ENCODE peak calls at places on chromosomes 3 and 15, in six cellular contexts. One of them, this sample, is unnamed. For H3K36me3, the result is how much of the 10 kb centered on the place peaks cover.

GRCh38 chr15:70762469-70763119 is 764 bp downstream of the UACA start:
- DNase-seq in cardiac muscle cell: peak
- DNase-seq in brain microvascular endothelial cell: peak
- DNase-seq in tibial artery: peak
- DNase-seq in adrenal gland: peak
- DNase-seq in transverse colon: peak
- DNase-seq in this sample: peak

GRCh38 chr15:34889486-34889885 is 80.1 kb downstream of the AQR start:
- DNase-seq in cardiac muscle cell: no peak
- DNase-seq in brain microvascular endothelial cell: no peak
- DNase-seq in tibial artery: no peak
- DNase-seq in adrenal gland: no peak
- DNase-seq in transverse colon: no peak
- DNase-seq in this sample: peak

GRCh38 chr15:60372756-60373155 is 25.0 kb downstream of the ANXA2 start:
- DNase-seq in cardiac muscle cell: no peak
- DNase-seq in brain microvascular endothelial cell: no peak
- DNase-seq in tibial artery: no peak
- DNase-seq in adrenal gland: no peak
- DNase-seq in transverse colon: no peak
- DNase-seq in this sample: peak

GRCh38 chr3:123365450-123366143 is 83.3 kb downstream of the ADCY5 start:
- DNase-seq in cardiac muscle cell: peak
- DNase-seq in brain microvascular endothelial cell: no peak
- DNase-seq in tibial artery: peak
- DNase-seq in adrenal gland: no peak
- DNase-seq in transverse colon: no peak
- DNase-seq in this sample: no peak

GRCh38 chr15:51533672-51534398 is 88.7 kb downstream of the DMXL2 start:
- DNase-seq in cardiac muscle cell: no peak
- DNase-seq in brain microvascular endothelial cell: no peak
- DNase-seq in tibial artery: no peak
- DNase-seq in adrenal gland: no peak
- DNase-seq in transverse colon: no peak
- DNase-seq in this sample: no peak

GRCh38 chr15:85692873-85693272 is 101.9 kb downstream of the KLHL25 start:
- DNase-seq in cardiac muscle cell: no peak
- DNase-seq in brain microvascular endothelial cell: no peak
- DNase-seq in tibial artery: no peak
- DNase-seq in adrenal gland: no peak
- DNase-seq in transverse colon: peak
- DNase-seq in this sample: no peak

GRCh38 chr3:123323781-123324180 is 122.0 kb downstream of the SEC22A start:
- DNase-seq in cardiac muscle cell: no peak
- DNase-seq in brain microvascular endothelial cell: no peak
- DNase-seq in tibial artery: no peak
- DNase-seq in adrenal gland: no peak
- DNase-seq in transverse colon: no peak
- DNase-seq in this sample: no peak

GRCh38 chr3:42651248-42652091 is 2.0 kb upstream of the ZBTB47 start:
- DNase-seq in cardiac muscle cell: no peak
- DNase-seq in brain microvascular endothelial cell: peak
- DNase-seq in tibial artery: peak
- DNase-seq in adrenal gland: peak
- DNase-seq in transverse colon: no peak
- DNase-seq in this sample: peak

GRCh38 chr15:65092046-65092770 is 15.7 kb downstream of the KBTBD13 start:
- DNase-seq in cardiac muscle cell: no peak
- DNase-seq in brain microvascular endothelial cell: no peak
- DNase-seq in tibial artery: peak
- DNase-seq in adrenal gland: no peak
- DNase-seq in transverse colon: no peak
- DNase-seq in this sample: no peak

GRCh38 chr3:131795382-131796085 is 239.3 kb downstream of the CPNE4 start:
- DNase-seq in cardiac muscle cell: peak
- DNase-seq in brain microvascular endothelial cell: peak
- DNase-seq in tibial artery: no peak
- DNase-seq in adrenal gland: peak
- DNase-seq in transverse colon: no peak
- DNase-seq in this sample: no peak

GRCh38 chr3:149589332-149589731 is 68.5 kb downstream of the WWTR1 start:
- DNase-seq in cardiac muscle cell: no peak
- DNase-seq in brain microvascular endothelial cell: peak
- DNase-seq in tibial artery: no peak
- DNase-seq in adrenal gland: no peak
- DNase-seq in transverse colon: no peak
- DNase-seq in this sample: peak

GRCh38 chr3:9746330-9746729 is 3.4 kb upstream of the OGG1 start:
- DNase-seq in cardiac muscle cell: no peak
- DNase-seq in brain microvascular endothelial cell: peak
- DNase-seq in tibial artery: no peak
- DNase-seq in adrenal gland: no peak
- DNase-seq in transverse colon: no peak
- DNase-seq in this sample: peak

GRCh38 chr15:22979069-22979698 is 984 bp downstream of the CYFIP1 start:
- DNase-seq in cardiac muscle cell: peak
- DNase-seq in brain microvascular endothelial cell: peak
- DNase-seq in tibial artery: peak
- DNase-seq in adrenal gland: peak
- DNase-seq in transverse colon: peak
- DNase-seq in this sample: peak

GRCh38 chr3:69052567-69052898 is 400 bp upstream of the TMF1 start:
- DNase-seq in cardiac muscle cell: no peak
- DNase-seq in brain microvascular endothelial cell: no peak
- DNase-seq in tibial artery: no peak
- DNase-seq in adrenal gland: no peak
- DNase-seq in transverse colon: no peak
- DNase-seq in this sample: no peak

GRCh38 chr3:69058947-69059224 is 6.8 kb upstream of the TMF1 start:
- DNase-seq in cardiac muscle cell: no peak
- DNase-seq in brain microvascular endothelial cell: no peak
- DNase-seq in tibial artery: no peak
- DNase-seq in adrenal gland: no peak
- DNase-seq in transverse colon: no peak
- DNase-seq in this sample: no peak

GRCh38 chr3:69063636-69064035 is 11.5 kb upstream of the TMF1 start:
- DNase-seq in cardiac muscle cell: no peak
- DNase-seq in brain microvascular endothelial cell: no peak
- DNase-seq in tibial artery: no peak
- DNase-seq in adrenal gland: no peak
- DNase-seq in transverse colon: no peak
- DNase-seq in this sample: no peak

GRCh38 chr3:69059688-69060087 is 7.6 kb upstream of the TMF1 start:
- DNase-seq in cardiac muscle cell: no peak
- DNase-seq in brain microvascular endothelial cell: no peak
- DNase-seq in tibial artery: no peak
- DNase-seq in adrenal gland: no peak
- DNase-seq in transverse colon: no peak
- DNase-seq in this sample: no peak

GRCh38 chr3:69058180-69058946 is 6.2 kb upstream of the TMF1 start:
- DNase-seq in cardiac muscle cell: no peak
- DNase-seq in brain microvascular endothelial cell: no peak
- DNase-seq in tibial artery: no peak
- DNase-seq in adrenal gland: no peak
- DNase-seq in transverse colon: no peak
- DNase-seq in this sample: no peak
- H3K4me3 ChIP-seq in cardiac muscle cell: no peak
- H3K4me3 ChIP-seq in brain microvascular endothelial cell: no peak
- H3K4me3 ChIP-seq in tibial artery: no peak
- H3K4me3 ChIP-seq in adrenal gland: no peak
- H3K4me3 ChIP-seq in transverse colon: no peak
- H3K4me3 ChIP-seq in this sample: no peak

GRCh38 chr15:59185725-59186124 is 20.9 kb upstream of the LDHAL6B start:
- DNase-seq in cardiac muscle cell: no peak
- DNase-seq in brain microvascular endothelial cell: no peak
- DNase-seq in tibial artery: no peak
- DNase-seq in adrenal gland: no peak
- DNase-seq in transverse colon: no peak
- DNase-seq in this sample: no peak
- H3K36me3 ChIP-seq in cardiac muscle cell: under half
- H3K36me3 ChIP-seq in brain microvascular endothelial cell: half or more
- H3K36me3 ChIP-seq in tibial artery: half or more
- H3K36me3 ChIP-seq in adrenal gland: under half
- H3K36me3 ChIP-seq in transverse colon: under half
- H3K36me3 ChIP-seq in this sample: half or more

GRCh38 chr3:195546130-195546560 is 3.0 kb upstream of the PPP1R2 start:
- DNase-seq in cardiac muscle cell: no peak
- DNase-seq in brain microvascular endothelial cell: peak
- DNase-seq in tibial artery: peak
- DNase-seq in adrenal gland: peak
- DNase-seq in transverse colon: peak
- DNase-seq in this sample: peak
- H3K4me3 ChIP-seq in cardiac muscle cell: no peak
- H3K4me3 ChIP-seq in brain microvascular endothelial cell: no peak
- H3K4me3 ChIP-seq in tibial artery: no peak
- H3K4me3 ChIP-seq in adrenal gland: no peak
- H3K4me3 ChIP-seq in transverse colon: no peak
- H3K4me3 ChIP-seq in this sample: peak

DNA sequence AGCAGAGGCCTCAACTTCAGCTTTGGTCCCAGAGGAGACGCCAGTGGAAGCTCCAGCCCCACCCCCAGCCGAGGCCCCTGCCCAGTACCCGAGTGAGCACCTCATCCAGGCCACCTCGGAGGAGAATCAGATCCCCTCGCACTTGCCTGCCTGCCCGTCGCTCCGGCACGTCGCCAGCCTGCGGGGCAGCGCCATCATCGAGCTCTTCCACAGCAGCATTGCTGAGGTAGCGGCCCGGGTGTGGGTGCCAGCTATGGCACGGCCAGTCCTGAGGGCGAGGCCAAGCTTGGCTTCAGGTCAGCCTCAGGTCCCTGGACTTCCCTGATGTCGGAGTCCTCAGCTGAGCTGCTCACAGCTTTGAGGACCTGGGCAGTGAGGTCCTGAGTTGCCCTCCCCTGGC is 5.7 kb upstream of the STAB1 start:
- DNase-seq in cardiac muscle cell: no peak
- DNase-seq in brain microvascular endothelial cell: no peak
- DNase-seq in tibial artery: no peak
- DNase-seq in adrenal gland: no peak
- DNase-seq in transverse colon: no peak
- DNase-seq in this sample: no peak
- H3K36me3 ChIP-seq in cardiac muscle cell: half or more
- H3K36me3 ChIP-seq in brain microvascular endothelial cell: half or more
- H3K36me3 ChIP-seq in tibial artery: half or more
- H3K36me3 ChIP-seq in adrenal gland: under half
- H3K36me3 ChIP-seq in transverse colon: under half
- H3K36me3 ChIP-seq in this sample: under half

DNA sequence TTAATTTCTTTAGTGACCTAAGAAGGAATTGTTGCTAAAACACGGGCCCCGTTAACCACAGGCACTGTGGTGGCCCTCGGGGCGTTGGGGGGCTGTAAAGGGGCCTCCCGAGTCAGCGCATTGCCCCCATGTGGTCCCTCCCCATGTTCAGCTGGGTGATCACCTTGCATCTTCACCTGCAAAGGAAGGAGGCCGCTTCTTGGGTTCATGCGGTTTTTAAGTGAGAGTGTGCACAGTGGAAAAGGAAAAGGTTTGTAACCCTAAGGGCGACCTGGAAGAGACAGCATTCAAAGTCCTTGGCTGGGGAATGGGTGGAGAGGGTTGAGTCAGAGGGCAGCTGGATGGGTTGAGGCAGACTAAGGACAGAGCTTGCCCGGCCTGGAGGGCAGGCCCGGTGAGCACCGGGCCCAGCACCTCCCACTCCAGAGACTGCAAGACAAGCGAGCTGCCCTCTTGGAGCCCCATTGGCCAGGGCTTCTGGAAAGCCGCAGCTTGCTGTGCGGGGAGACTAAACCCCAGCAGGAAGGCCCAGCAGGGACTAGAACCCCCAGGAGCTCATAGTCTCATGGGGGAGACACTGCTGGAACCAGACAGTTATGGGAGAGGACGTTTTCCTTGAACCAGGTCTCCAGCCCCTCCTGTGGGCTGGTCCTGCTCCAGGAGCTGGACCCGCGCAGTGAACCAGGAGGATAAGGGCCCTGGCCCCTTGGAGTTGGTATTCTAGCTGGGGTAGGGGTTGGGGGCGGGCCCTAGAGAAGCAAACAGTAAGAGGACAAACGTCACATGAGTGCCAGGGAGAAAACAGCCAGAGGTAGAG is 59.2 kb downstream of the RGMA start:
- DNase-seq in cardiac muscle cell: no peak
- DNase-seq in brain microvascular endothelial cell: peak
- DNase-seq in tibial artery: peak
- DNase-seq in adrenal gland: peak
- DNase-seq in transverse colon: no peak
- DNase-seq in this sample: peak
- H3K4me3 ChIP-seq in cardiac muscle cell: no peak
- H3K4me3 ChIP-seq in brain microvascular endothelial cell: no peak
- H3K4me3 ChIP-seq in tibial artery: no peak
- H3K4me3 ChIP-seq in adrenal gland: no peak
- H3K4me3 ChIP-seq in transverse colon: no peak
- H3K4me3 ChIP-seq in this sample: no peak

GRCh38 chr15:39584662-39585393 is 3.9 kb downstream of the THBS1 start:
- DNase-seq in cardiac muscle cell: no peak
- DNase-seq in brain microvascular endothelial cell: no peak
- DNase-seq in tibial artery: no peak
- DNase-seq in adrenal gland: no peak
- DNase-seq in transverse colon: no peak
- DNase-seq in this sample: no peak

GRCh38 chr15:39587291-39587909 is 6.5 kb downstream of the THBS1 start:
- DNase-seq in cardiac muscle cell: no peak
- DNase-seq in brain microvascular endothelial cell: no peak
- DNase-seq in tibial artery: no peak
- DNase-seq in adrenal gland: no peak
- DNase-seq in transverse colon: peak
- DNase-seq in this sample: no peak

GRCh38 chr15:39586387-39587171 is 5.7 kb downstream of the THBS1 start:
- DNase-seq in cardiac muscle cell: no peak
- DNase-seq in brain microvascular endothelial cell: peak
- DNase-seq in tibial artery: no peak
- DNase-seq in adrenal gland: no peak
- DNase-seq in transverse colon: peak
- DNase-seq in this sample: no peak

GRCh38 chr15:39585394-39585841 is 4.5 kb downstream of the THBS1 start:
- DNase-seq in cardiac muscle cell: no peak
- DNase-seq in brain microvascular endothelial cell: no peak
- DNase-seq in tibial artery: no peak
- DNase-seq in adrenal gland: no peak
- DNase-seq in transverse colon: peak
- DNase-seq in this sample: no peak

GRCh38 chr15:39585871-39586301 is 5.0 kb downstream of the THBS1 start:
- DNase-seq in cardiac muscle cell: no peak
- DNase-seq in brain microvascular endothelial cell: no peak
- DNase-seq in tibial artery: no peak
- DNase-seq in adrenal gland: no peak
- DNase-seq in transverse colon: peak
- DNase-seq in this sample: no peak
- H3K36me3 ChIP-seq in cardiac muscle cell: half or more
- H3K36me3 ChIP-seq in brain microvascular endothelial cell: half or more
- H3K36me3 ChIP-seq in tibial artery: half or more
- H3K36me3 ChIP-seq in adrenal gland: under half
- H3K36me3 ChIP-seq in transverse colon: under half
- H3K36me3 ChIP-seq in this sample: half or more

GRCh38 chr3:186381424-186382216 is 19.6 kb upstream of the DGKG start:
- DNase-seq in cardiac muscle cell: no peak
- DNase-seq in brain microvascular endothelial cell: no peak
- DNase-seq in tibial artery: no peak
- DNase-seq in adrenal gland: no peak
- DNase-seq in transverse colon: peak
- DNase-seq in this sample: no peak
- H3K4me3 ChIP-seq in cardiac muscle cell: no peak
- H3K4me3 ChIP-seq in brain microvascular endothelial cell: no peak
- H3K4me3 ChIP-seq in tibial artery: no peak
- H3K4me3 ChIP-seq in adrenal gland: no peak
- H3K4me3 ChIP-seq in transverse colon: no peak
- H3K4me3 ChIP-seq in this sample: no peak

This sample was measured in MG63.